ENCODE peak calls at places on chromosomes 6 and 20, in six cellular contexts. One of them, this sample, is unnamed.

GRCh38 chr20:2285618-2286017 is 10.2 kb upstream of the TGM3 start:
- DNase-seq in germinal center: no peak
- DNase-seq in RWPE2: no peak
- DNase-seq in effector memory CD4-positive, alpha-beta T cell: no peak
- DNase-seq in GM20000: no peak
- DNase-seq in mesothelial cell of epicardium: no peak
- DNase-seq in this sample: no peak

GRCh38 chr20:63359937-63360849 is 956 bp downstream of the CHRNA4 start:
- DNase-seq in germinal center: no peak
- DNase-seq in RWPE2: no peak
- DNase-seq in effector memory CD4-positive, alpha-beta T cell: no peak
- DNase-seq in GM20000: no peak
- DNase-seq in mesothelial cell of epicardium: no peak
- DNase-seq in this sample: no peak

GRCh38 chr6:47094351-47094925 is 52.3 kb upstream of the ADGRF1 start:
- DNase-seq in germinal center: no peak
- DNase-seq in RWPE2: no peak
- DNase-seq in effector memory CD4-positive, alpha-beta T cell: no peak
- DNase-seq in GM20000: no peak
- DNase-seq in mesothelial cell of epicardium: no peak
- DNase-seq in this sample: no peak

GRCh38 chr20:957544-957943 is 41.4 kb upstream of the ANGPT4 start:
- DNase-seq in germinal center: no peak
- DNase-seq in RWPE2: no peak
- DNase-seq in effector memory CD4-positive, alpha-beta T cell: no peak
- DNase-seq in GM20000: no peak
- DNase-seq in mesothelial cell of epicardium: no peak
- DNase-seq in this sample: no peak

GRCh38 chr6:50259903-50260302 is 210.2 kb upstream of the DEFB112 start:
- DNase-seq in germinal center: no peak
- DNase-seq in RWPE2: no peak
- DNase-seq in effector memory CD4-positive, alpha-beta T cell: no peak
- DNase-seq in GM20000: no peak
- DNase-seq in mesothelial cell of epicardium: no peak
- DNase-seq in this sample: no peak

GRCh38 chr6:28474441-28475219 is 31.3 kb upstream of the ZSCAN23 start:
- DNase-seq in germinal center: no peak
- DNase-seq in RWPE2: no peak
- DNase-seq in effector memory CD4-positive, alpha-beta T cell: no peak
- DNase-seq in GM20000: peak; percentile 70
- DNase-seq in mesothelial cell of epicardium: no peak
- DNase-seq in this sample: no peak

GRCh38 chr20:50704971-50705370 is 13.6 kb upstream of the RIPOR3 start:
- DNase-seq in germinal center: no peak
- DNase-seq in RWPE2: no peak
- DNase-seq in effector memory CD4-positive, alpha-beta T cell: no peak
- DNase-seq in GM20000: no peak
- DNase-seq in mesothelial cell of epicardium: no peak
- DNase-seq in this sample: no peak

GRCh38 chr6:152054441-152054840 is 247.0 kb downstream of the ESR1 start:
- DNase-seq in germinal center: no peak
- DNase-seq in RWPE2: no peak
- DNase-seq in effector memory CD4-positive, alpha-beta T cell: no peak
- DNase-seq in GM20000: no peak
- DNase-seq in mesothelial cell of epicardium: no peak
- DNase-seq in this sample: no peak

GRCh38 chr20:51876511-51876910 is 74.2 kb upstream of the SALL4 start:
- DNase-seq in germinal center: no peak
- DNase-seq in RWPE2: no peak
- DNase-seq in effector memory CD4-positive, alpha-beta T cell: no peak
- DNase-seq in GM20000: no peak
- DNase-seq in mesothelial cell of epicardium: no peak
- DNase-seq in this sample: no peak

GRCh38 chr20:50367104-50367674 is 143.0 kb upstream of the PTPN1 start:
- DNase-seq in germinal center: no peak
- DNase-seq in RWPE2: no peak
- DNase-seq in effector memory CD4-positive, alpha-beta T cell: no peak
- DNase-seq in GM20000: no peak
- DNase-seq in mesothelial cell of epicardium: no peak
- DNase-seq in this sample: no peak

GRCh38 chr6:53671111-53671510 is 5.6 kb upstream of the KLHL31 start:
- DNase-seq in germinal center: no peak
- DNase-seq in RWPE2: no peak
- DNase-seq in effector memory CD4-positive, alpha-beta T cell: no peak
- DNase-seq in GM20000: no peak
- DNase-seq in mesothelial cell of epicardium: no peak
- DNase-seq in this sample: no peak

GRCh38 chr20:21391495-21392298 is 5.6 kb downstream of the NKX2-4 start:
- DNase-seq in germinal center: no peak
- DNase-seq in RWPE2: no peak
- DNase-seq in effector memory CD4-positive, alpha-beta T cell: no peak
- DNase-seq in GM20000: peak; percentile 54
- DNase-seq in mesothelial cell of epicardium: no peak
- DNase-seq in this sample: no peak

GRCh38 chr6:131281471-131282270 is 146.4 kb downstream of the AKAP7 start:
- DNase-seq in germinal center: peak; percentile 6
- DNase-seq in RWPE2: no peak
- DNase-seq in effector memory CD4-positive, alpha-beta T cell: peak; percentile 44
- DNase-seq in GM20000: peak; percentile 6
- DNase-seq in mesothelial cell of epicardium: no peak
- DNase-seq in this sample: peak; percentile 23

GRCh38 chr20:36104244-36104643 is 50.3 kb upstream of the EPB41L1 start:
- DNase-seq in germinal center: no peak
- DNase-seq in RWPE2: no peak
- DNase-seq in effector memory CD4-positive, alpha-beta T cell: no peak
- DNase-seq in GM20000: no peak
- DNase-seq in mesothelial cell of epicardium: no peak
- DNase-seq in this sample: no peak

GRCh38 chr6:106901062-106901461 is 73.5 kb downstream of the CD24 start:
- DNase-seq in germinal center: no peak
- DNase-seq in RWPE2: no peak
- DNase-seq in effector memory CD4-positive, alpha-beta T cell: no peak
- DNase-seq in GM20000: no peak
- DNase-seq in mesothelial cell of epicardium: no peak
- DNase-seq in this sample: no peak

GRCh38 chr20:58344741-58345140 is 35.2 kb downstream of the RAB22A start:
- DNase-seq in germinal center: no peak
- DNase-seq in RWPE2: no peak
- DNase-seq in effector memory CD4-positive, alpha-beta T cell: no peak
- DNase-seq in GM20000: no peak
- DNase-seq in mesothelial cell of epicardium: no peak
- DNase-seq in this sample: no peak

GRCh38 chr20:44489931-44490330 is 14.3 kb downstream of the TTPAL start:
- DNase-seq in germinal center: no peak
- DNase-seq in RWPE2: no peak
- DNase-seq in effector memory CD4-positive, alpha-beta T cell: no peak
- DNase-seq in GM20000: peak; percentile 41
- DNase-seq in mesothelial cell of epicardium: no peak
- DNase-seq in this sample: no peak

GRCh38 chr6:156933201-156934053 is 156.2 kb downstream of the ARID1B start:
- DNase-seq in germinal center: no peak
- DNase-seq in RWPE2: no peak
- DNase-seq in effector memory CD4-positive, alpha-beta T cell: no peak
- DNase-seq in GM20000: no peak
- DNase-seq in mesothelial cell of epicardium: no peak
- DNase-seq in this sample: no peak

GRCh38 chr6:74256387-74257180 is 560.6 kb downstream of the CD109 start:
- DNase-seq in germinal center: no peak
- DNase-seq in RWPE2: no peak
- DNase-seq in effector memory CD4-positive, alpha-beta T cell: no peak
- DNase-seq in GM20000: no peak
- DNase-seq in mesothelial cell of epicardium: no peak
- DNase-seq in this sample: no peak

GRCh38 chr6:15441215-15441868 is 195.5 kb downstream of the JARID2 start:
- DNase-seq in germinal center: peak; percentile 62
- DNase-seq in RWPE2: no peak
- DNase-seq in effector memory CD4-positive, alpha-beta T cell: no peak
- DNase-seq in GM20000: peak; percentile 45
- DNase-seq in mesothelial cell of epicardium: no peak
- DNase-seq in this sample: no peak

GRCh38 chr6:19723533-19723932 is 113.6 kb upstream of the ID4 start:
- DNase-seq in germinal center: no peak
- DNase-seq in RWPE2: no peak
- DNase-seq in effector memory CD4-positive, alpha-beta T cell: no peak
- DNase-seq in GM20000: no peak
- DNase-seq in mesothelial cell of epicardium: no peak
- DNase-seq in this sample: no peak

GRCh38 chr20:58274384-58274783 is 35.1 kb upstream of the RAB22A start:
- DNase-seq in germinal center: no peak
- DNase-seq in RWPE2: no peak
- DNase-seq in effector memory CD4-positive, alpha-beta T cell: no peak
- DNase-seq in GM20000: no peak
- DNase-seq in mesothelial cell of epicardium: no peak
- DNase-seq in this sample: no peak

GRCh38 chr6:107801195-107801594 is 22.9 kb downstream of the SCML4 start:
- DNase-seq in germinal center: no peak
- DNase-seq in RWPE2: no peak
- DNase-seq in effector memory CD4-positive, alpha-beta T cell: no peak
- DNase-seq in GM20000: no peak
- DNase-seq in mesothelial cell of epicardium: no peak
- DNase-seq in this sample: no peak

GRCh38 chr20:61288331-61288784 is 36.3 kb downstream of the CDH4 start:
- DNase-seq in germinal center: no peak
- DNase-seq in RWPE2: no peak
- DNase-seq in effector memory CD4-positive, alpha-beta T cell: no peak
- DNase-seq in GM20000: no peak
- DNase-seq in mesothelial cell of epicardium: no peak
- DNase-seq in this sample: no peak

GRCh38 chr6:169019727-169020491 is 233.7 kb downstream of the THBS2 start:
- DNase-seq in germinal center: no peak
- DNase-seq in RWPE2: no peak
- DNase-seq in effector memory CD4-positive, alpha-beta T cell: no peak
- DNase-seq in GM20000: no peak
- DNase-seq in mesothelial cell of epicardium: no peak
- DNase-seq in this sample: no peak

GRCh38 chr6:82006027-82006738 is 241.4 kb downstream of the IBTK start:
- DNase-seq in germinal center: no peak
- DNase-seq in RWPE2: no peak
- DNase-seq in effector memory CD4-positive, alpha-beta T cell: no peak
- DNase-seq in GM20000: no peak
- DNase-seq in mesothelial cell of epicardium: no peak
- DNase-seq in this sample: no peak

GRCh38 chr20:16025084-16025483 is 548.2 kb downstream of the KIF16B start:
- DNase-seq in germinal center: no peak
- DNase-seq in RWPE2: no peak
- DNase-seq in effector memory CD4-positive, alpha-beta T cell: no peak
- DNase-seq in GM20000: no peak
- DNase-seq in mesothelial cell of epicardium: no peak
- DNase-seq in this sample: no peak

GRCh38 chr6:136920216-136920857 is 1.8 kb upstream of the SLC35D3 start:
- DNase-seq in germinal center: no peak
- DNase-seq in RWPE2: no peak
- DNase-seq in effector memory CD4-positive, alpha-beta T cell: no peak
- DNase-seq in GM20000: peak; percentile 22
- DNase-seq in mesothelial cell of epicardium: no peak
- DNase-seq in this sample: no peak

GRCh38 chr6:85357651-85358050 is 92.2 kb upstream of the NT5E start:
- DNase-seq in germinal center: no peak
- DNase-seq in RWPE2: no peak
- DNase-seq in effector memory CD4-positive, alpha-beta T cell: no peak
- DNase-seq in GM20000: no peak
- DNase-seq in mesothelial cell of epicardium: no peak
- DNase-seq in this sample: no peak

GRCh38 chr6:75893058-75893775 is 144.2 kb downstream of the MYO6 start:
- DNase-seq in germinal center: peak; percentile 9
- DNase-seq in RWPE2: no peak
- DNase-seq in effector memory CD4-positive, alpha-beta T cell: no peak
- DNase-seq in GM20000: peak; percentile 31
- DNase-seq in mesothelial cell of epicardium: no peak
- DNase-seq in this sample: no peak

GRCh38 chr20:33791959-33792597 is 19.1 kb upstream of the CHMP4B start:
- DNase-seq in germinal center: peak; percentile 68
- DNase-seq in RWPE2: no peak
- DNase-seq in effector memory CD4-positive, alpha-beta T cell: peak; percentile 12
- DNase-seq in GM20000: peak; percentile 73
- DNase-seq in mesothelial cell of epicardium: no peak
- DNase-seq in this sample: no peak

GRCh38 chr20:2210646-2211556 is 84.9 kb upstream of the TGM3 start:
- DNase-seq in germinal center: no peak
- DNase-seq in RWPE2: no peak
- DNase-seq in effector memory CD4-positive, alpha-beta T cell: no peak
- DNase-seq in GM20000: no peak
- DNase-seq in mesothelial cell of epicardium: no peak
- DNase-seq in this sample: no peak

GRCh38 chr6:170372380-170373325 is 66.1 kb downstream of the FAM120B start:
- DNase-seq in germinal center: no peak
- DNase-seq in RWPE2: no peak
- DNase-seq in effector memory CD4-positive, alpha-beta T cell: no peak
- DNase-seq in GM20000: no peak
- DNase-seq in mesothelial cell of epicardium: no peak
- DNase-seq in this sample: no peak

GRCh38 chr6:13874191-13874549 is 50.6 kb upstream of the RNF182 start:
- DNase-seq in germinal center: no peak
- DNase-seq in RWPE2: no peak
- DNase-seq in effector memory CD4-positive, alpha-beta T cell: no peak
- DNase-seq in GM20000: no peak
- DNase-seq in mesothelial cell of epicardium: no peak
- DNase-seq in this sample: no peak

This sample was measured in T-helper 22 cell.